ENCODE peak calls at places on chromosomes 1 and 21, in four cellular contexts. One of them, this sample, is unnamed. For H3K4me1, the result is how much of the 10 kb centered on the place peaks cover.

GRCh38 chr1:87149166-87150065 is 179.3 kb upstream of the LMO4 start:
- DNase-seq in CD8-positive, alpha-beta T cell: no peak
- DNase-seq in neural progenitor cell: no peak
- DNase-seq in left ventricle myocardium inferior: no peak
- DNase-seq in this sample: peak

GRCh38 chr21:39185157-39185556 is 1.9 kb upstream of the PSMG1 start:
- DNase-seq in CD8-positive, alpha-beta T cell: no peak
- DNase-seq in neural progenitor cell: no peak
- DNase-seq in left ventricle myocardium inferior: no peak
- DNase-seq in this sample: no peak

GRCh38 chr1:3681898-3682806 is 29.8 kb downstream of the TP73 start:
- DNase-seq in CD8-positive, alpha-beta T cell: no peak
- DNase-seq in neural progenitor cell: no peak
- DNase-seq in left ventricle myocardium inferior: no peak
- DNase-seq in this sample: no peak

GRCh38 chr1:22131875-22132486 is 10.9 kb downstream of the WNT4 start:
- DNase-seq in CD8-positive, alpha-beta T cell: peak
- DNase-seq in neural progenitor cell: peak
- DNase-seq in left ventricle myocardium inferior: no peak
- DNase-seq in this sample: peak

GRCh38 chr21:32770514-32771133 is 931 bp downstream of the PAXBP1 start:
- DNase-seq in CD8-positive, alpha-beta T cell: no peak
- DNase-seq in neural progenitor cell: no peak
- DNase-seq in left ventricle myocardium inferior: peak
- DNase-seq in this sample: no peak

GRCh38 chr1:20233394-20233793 is 47.1 kb upstream of the PLA2G2C start:
- DNase-seq in CD8-positive, alpha-beta T cell: no peak
- DNase-seq in neural progenitor cell: peak
- DNase-seq in left ventricle myocardium inferior: no peak
- DNase-seq in this sample: peak

GRCh38 chr1:33634806-33635205 is 162.4 kb downstream of the ZSCAN20 start:
- DNase-seq in CD8-positive, alpha-beta T cell: peak
- DNase-seq in neural progenitor cell: peak
- DNase-seq in left ventricle myocardium inferior: peak
- DNase-seq in this sample: no peak

GRCh38 chr1:61452354-61452990 is 272.5 kb downstream of the TM2D1 start:
- DNase-seq in CD8-positive, alpha-beta T cell: no peak
- DNase-seq in neural progenitor cell: no peak
- DNase-seq in left ventricle myocardium inferior: no peak
- DNase-seq in this sample: no peak

GRCh38 chr1:234368320-234369032 is 4.8 kb upstream of the COA6 start:
- DNase-seq in CD8-positive, alpha-beta T cell: no peak
- DNase-seq in neural progenitor cell: no peak
- DNase-seq in left ventricle myocardium inferior: no peak
- DNase-seq in this sample: no peak

GRCh38 chr21:17786219-17787181 is 32.7 kb downstream of the C21orf91 start:
- DNase-seq in CD8-positive, alpha-beta T cell: no peak
- DNase-seq in neural progenitor cell: no peak
- DNase-seq in left ventricle myocardium inferior: no peak
- DNase-seq in this sample: no peak

GRCh38 chr1:184563308-184563707 is 176.5 kb downstream of the C1orf21 start:
- DNase-seq in CD8-positive, alpha-beta T cell: no peak
- DNase-seq in neural progenitor cell: no peak
- DNase-seq in left ventricle myocardium inferior: no peak
- DNase-seq in this sample: peak

GRCh38 chr1:17933991-17934390 is 173.6 kb upstream of the IGSF21 start:
- DNase-seq in CD8-positive, alpha-beta T cell: no peak
- DNase-seq in neural progenitor cell: no peak
- DNase-seq in left ventricle myocardium inferior: no peak
- DNase-seq in this sample: no peak

GRCh38 chr1:198699167-198700015 is 60.6 kb downstream of the PTPRC start:
- DNase-seq in CD8-positive, alpha-beta T cell: peak
- DNase-seq in neural progenitor cell: peak
- DNase-seq in left ventricle myocardium inferior: no peak
- DNase-seq in this sample: peak

GRCh38 chr1:109765896-109766615 is 2.3 kb upstream of the EPS8L3 start:
- DNase-seq in CD8-positive, alpha-beta T cell: no peak
- DNase-seq in neural progenitor cell: no peak
- DNase-seq in left ventricle myocardium inferior: peak
- DNase-seq in this sample: no peak

DNA sequence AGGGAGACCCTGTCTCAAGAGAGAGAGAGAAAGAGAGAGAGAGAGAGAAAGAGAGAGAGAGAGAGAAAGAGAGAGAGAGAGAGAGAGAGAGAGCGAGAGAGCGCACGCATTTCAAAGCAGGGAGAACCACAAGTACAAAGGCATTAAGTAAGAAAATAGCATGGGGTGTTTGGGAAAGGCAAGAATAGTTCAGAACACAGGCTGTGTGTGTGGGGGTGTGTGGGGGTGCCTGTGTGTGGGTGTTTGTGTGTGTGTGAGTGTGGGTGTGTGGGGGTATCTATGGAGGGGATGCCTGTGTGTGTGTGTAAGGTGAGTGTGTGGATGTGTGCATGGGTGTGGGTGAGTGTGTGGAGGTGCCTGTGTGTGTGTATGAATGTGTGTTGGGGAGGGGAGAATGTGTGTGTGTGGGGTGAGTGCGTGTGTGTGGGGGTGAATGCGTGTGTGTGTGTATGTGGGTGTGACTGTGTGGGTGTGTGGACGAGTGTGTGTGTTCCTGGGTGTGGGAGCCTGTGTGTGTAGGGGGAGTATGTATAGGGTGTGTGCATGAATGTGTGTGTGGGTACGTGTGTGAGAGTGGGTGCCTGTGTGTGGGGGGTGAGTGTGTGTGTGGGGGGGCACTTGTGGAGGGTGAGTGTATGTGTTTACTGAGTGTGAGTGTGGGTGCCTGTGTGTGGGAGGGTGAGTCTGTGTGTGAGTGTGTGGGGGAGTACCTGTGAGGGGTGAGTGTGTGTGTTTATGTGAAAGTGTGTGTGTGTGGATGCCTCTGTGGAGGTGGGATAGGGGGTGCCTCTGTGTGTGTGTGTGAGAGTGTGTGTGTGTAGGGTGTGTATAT is 19.1 kb upstream of the HDAC1 start:
- DNase-seq in CD8-positive, alpha-beta T cell: no peak
- DNase-seq in neural progenitor cell: no peak
- DNase-seq in left ventricle myocardium inferior: no peak
- DNase-seq in this sample: no peak
- H3K4me3 ChIP-seq in CD8-positive, alpha-beta T cell: peak
- H3K4me3 ChIP-seq in neural progenitor cell: no peak
- H3K4me3 ChIP-seq in left ventricle myocardium inferior: no peak
- H3K4me3 ChIP-seq in this sample: no peak

DNA sequence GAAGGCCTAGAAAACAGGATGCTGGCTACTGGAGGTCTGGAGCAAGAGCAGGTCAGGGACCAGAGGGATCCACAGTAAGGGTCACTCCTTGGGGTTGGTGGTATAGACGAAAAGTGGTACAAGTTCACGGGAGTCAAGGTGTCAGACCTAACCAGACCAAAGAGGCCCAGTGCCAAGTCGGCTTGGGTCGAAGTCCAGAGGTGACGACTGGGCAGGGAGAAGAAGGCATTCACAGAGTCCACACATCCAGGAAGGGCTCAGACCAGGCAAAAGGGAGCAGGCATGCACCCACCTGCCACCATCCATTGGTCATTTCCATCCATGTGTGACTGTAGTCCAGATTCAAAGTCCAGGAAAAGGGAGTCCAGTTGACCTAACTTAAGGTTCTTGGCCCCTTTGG is 27.1 kb upstream of the SYT6 start:
- DNase-seq in CD8-positive, alpha-beta T cell: no peak
- DNase-seq in neural progenitor cell: no peak
- DNase-seq in left ventricle myocardium inferior: no peak
- DNase-seq in this sample: no peak
- H3K4me1 ChIP-seq in CD8-positive, alpha-beta T cell: under half
- H3K4me1 ChIP-seq in neural progenitor cell: under half
- H3K4me1 ChIP-seq in left ventricle myocardium inferior: under half
- H3K4me1 ChIP-seq in this sample: under half

GRCh38 chr1:231028676-231029075 is 11.4 kb downstream of the FAM89A start:
- DNase-seq in CD8-positive, alpha-beta T cell: no peak
- DNase-seq in neural progenitor cell: peak
- DNase-seq in left ventricle myocardium inferior: no peak
- DNase-seq in this sample: no peak
- H3K4me3 ChIP-seq in CD8-positive, alpha-beta T cell: no peak
- H3K4me3 ChIP-seq in neural progenitor cell: no peak
- H3K4me3 ChIP-seq in left ventricle myocardium inferior: peak
- H3K4me3 ChIP-seq in this sample: no peak

GRCh38 chr1:161179698-161180097 is 2.4 kb upstream of the B4GALT3 start:
- DNase-seq in CD8-positive, alpha-beta T cell: no peak
- DNase-seq in neural progenitor cell: no peak
- DNase-seq in left ventricle myocardium inferior: no peak
- DNase-seq in this sample: no peak
- H3K4me1 ChIP-seq in CD8-positive, alpha-beta T cell: half or more
- H3K4me1 ChIP-seq in neural progenitor cell: under half
- H3K4me1 ChIP-seq in left ventricle myocardium inferior: under half
- H3K4me1 ChIP-seq in this sample: under half

DNA sequence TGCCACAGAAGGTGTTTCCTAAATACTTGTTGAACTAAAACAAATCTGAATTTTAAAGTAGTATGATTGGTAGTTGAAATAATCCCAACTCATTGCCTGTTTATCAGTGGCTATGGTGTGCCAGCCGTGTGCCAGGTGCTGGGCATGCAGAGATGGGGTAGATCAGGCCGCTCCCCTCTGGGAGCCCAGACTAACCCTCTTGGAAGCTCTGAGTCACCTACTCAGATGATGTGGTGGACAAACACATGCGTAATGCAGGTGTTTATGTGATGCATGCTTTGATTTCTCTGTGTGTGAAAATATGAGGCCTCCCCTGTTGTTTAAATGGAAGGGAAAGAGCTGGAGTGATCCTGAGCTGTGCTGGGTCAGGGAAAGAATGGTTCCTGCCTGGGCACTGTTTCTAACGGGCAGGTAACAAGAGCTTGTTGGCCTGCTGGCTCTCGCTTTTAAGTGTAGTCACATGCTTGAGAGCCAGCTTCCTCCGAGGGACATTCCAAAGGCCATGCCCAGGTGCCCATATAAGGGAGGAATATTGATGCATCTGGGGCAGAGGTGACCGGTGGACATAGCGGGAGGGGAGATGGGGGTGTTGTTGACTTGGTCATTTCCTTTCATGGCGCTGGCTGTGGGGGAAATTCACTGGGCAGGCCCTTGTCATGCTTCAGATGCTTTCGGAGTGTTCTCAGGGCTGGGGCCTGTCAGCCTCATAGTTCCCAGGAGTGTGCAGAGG is 10.2 kb downstream of the MFN2 start:
- DNase-seq in CD8-positive, alpha-beta T cell: no peak
- DNase-seq in neural progenitor cell: no peak
- DNase-seq in left ventricle myocardium inferior: peak
- DNase-seq in this sample: no peak
- H3K4me3 ChIP-seq in CD8-positive, alpha-beta T cell: no peak
- H3K4me3 ChIP-seq in neural progenitor cell: no peak
- H3K4me3 ChIP-seq in left ventricle myocardium inferior: no peak
- H3K4me3 ChIP-seq in this sample: no peak

GRCh38 chr1:174965006-174965971 is 34.5 kb upstream of the CACYBP start:
- DNase-seq in CD8-positive, alpha-beta T cell: peak
- DNase-seq in neural progenitor cell: no peak
- DNase-seq in left ventricle myocardium inferior: no peak
- DNase-seq in this sample: no peak

GRCh38 chr1:174964261-174964984 is 35.3 kb upstream of the CACYBP start:
- DNase-seq in CD8-positive, alpha-beta T cell: no peak
- DNase-seq in neural progenitor cell: no peak
- DNase-seq in left ventricle myocardium inferior: no peak
- DNase-seq in this sample: peak

GRCh38 chr1:174963547-174964125 is 36.1 kb upstream of the CACYBP start:
- DNase-seq in CD8-positive, alpha-beta T cell: no peak
- DNase-seq in neural progenitor cell: no peak
- DNase-seq in left ventricle myocardium inferior: no peak
- DNase-seq in this sample: no peak

GRCh38 chr1:174967845-174968705 is 31.7 kb upstream of the CACYBP start:
- DNase-seq in CD8-positive, alpha-beta T cell: no peak
- DNase-seq in neural progenitor cell: no peak
- DNase-seq in left ventricle myocardium inferior: no peak
- DNase-seq in this sample: no peak

GRCh38 chr1:174966000-174966572 is 33.7 kb upstream of the CACYBP start:
- DNase-seq in CD8-positive, alpha-beta T cell: no peak
- DNase-seq in neural progenitor cell: no peak
- DNase-seq in left ventricle myocardium inferior: no peak
- DNase-seq in this sample: peak
- H3K4me1 ChIP-seq in CD8-positive, alpha-beta T cell: half or more
- H3K4me1 ChIP-seq in neural progenitor cell: under half
- H3K4me1 ChIP-seq in left ventricle myocardium inferior: half or more
- H3K4me1 ChIP-seq in this sample: under half

GRCh38 chr1:25922633-25923567 is 16.7 kb upstream of the STMN1 start:
- DNase-seq in CD8-positive, alpha-beta T cell: peak
- DNase-seq in neural progenitor cell: peak
- DNase-seq in left ventricle myocardium inferior: peak
- DNase-seq in this sample: no peak
- H3K4me3 ChIP-seq in CD8-positive, alpha-beta T cell: peak
- H3K4me3 ChIP-seq in neural progenitor cell: peak
- H3K4me3 ChIP-seq in left ventricle myocardium inferior: peak
- H3K4me3 ChIP-seq in this sample: peak

GRCh38 chr1:8094481-8095241 is 68.6 kb upstream of the ERRFI1 start:
- DNase-seq in CD8-positive, alpha-beta T cell: no peak
- DNase-seq in neural progenitor cell: no peak
- DNase-seq in left ventricle myocardium inferior: no peak
- DNase-seq in this sample: peak

GRCh38 chr1:8095584-8095983 is 69.5 kb upstream of the ERRFI1 start:
- DNase-seq in CD8-positive, alpha-beta T cell: no peak
- DNase-seq in neural progenitor cell: no peak
- DNase-seq in left ventricle myocardium inferior: no peak
- DNase-seq in this sample: no peak

GRCh38 chr1:8091691-8092090 is 65.6 kb upstream of the ERRFI1 start:
- DNase-seq in CD8-positive, alpha-beta T cell: no peak
- DNase-seq in neural progenitor cell: no peak
- DNase-seq in left ventricle myocardium inferior: no peak
- DNase-seq in this sample: no peak

GRCh38 chr1:8092603-8093141 is 66.6 kb upstream of the ERRFI1 start:
- DNase-seq in CD8-positive, alpha-beta T cell: no peak
- DNase-seq in neural progenitor cell: no peak
- DNase-seq in left ventricle myocardium inferior: no peak
- DNase-seq in this sample: no peak

DNA sequence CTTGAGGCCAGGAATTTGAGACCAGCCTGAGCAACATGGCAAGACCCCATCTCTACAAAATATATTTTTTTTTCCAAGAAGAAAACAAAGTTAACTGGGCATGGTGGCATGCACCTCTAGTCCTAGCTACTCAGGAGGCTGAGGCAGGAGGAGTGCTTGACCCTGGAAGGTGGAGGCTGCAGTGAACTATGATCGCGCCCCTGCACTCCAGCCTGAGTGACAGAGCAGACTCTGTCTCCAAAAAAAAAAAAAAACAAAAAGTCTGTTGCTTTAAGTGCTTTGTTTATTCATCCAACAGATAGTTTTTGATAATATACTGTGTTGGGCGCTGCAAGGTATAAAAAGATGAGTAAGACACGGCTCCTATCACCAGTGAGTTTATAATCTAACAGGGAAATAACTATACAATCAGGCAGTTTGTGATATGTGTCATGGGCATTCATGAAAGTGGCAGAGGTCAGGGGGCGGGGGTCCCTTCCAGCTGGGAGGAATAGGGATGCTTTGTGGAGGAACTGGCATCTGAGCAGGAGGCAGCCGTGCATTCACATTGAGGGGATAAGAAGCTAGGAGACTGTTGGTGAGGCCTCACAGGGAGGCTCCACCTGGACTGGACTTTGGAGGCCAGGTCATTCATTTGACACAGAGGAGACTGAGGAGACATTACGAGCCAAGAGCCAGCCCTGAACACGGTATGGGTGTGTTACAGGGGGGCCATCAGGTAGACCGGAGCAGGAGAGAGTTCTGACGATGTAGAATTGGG is 67.3 kb upstream of the ERRFI1 start:
- DNase-seq in CD8-positive, alpha-beta T cell: no peak
- DNase-seq in neural progenitor cell: no peak
- DNase-seq in left ventricle myocardium inferior: no peak
- DNase-seq in this sample: no peak
- H3K4me1 ChIP-seq in CD8-positive, alpha-beta T cell: under half
- H3K4me1 ChIP-seq in neural progenitor cell: under half
- H3K4me1 ChIP-seq in left ventricle myocardium inferior: under half
- H3K4me1 ChIP-seq in this sample: half or more